ENCODE peak calls at places on chromosomes 4 and X, in seven cellular contexts. M, G, H, E, P, B and X are unnamed samples.

GRCh38 chrX:103183912-103184311 is 31.0 kb upstream of the BEX4 start:
- DNase-seq in B (no peak), M (no peak), H (no peak), E (no peak), P (no peak), G (no peak), X (no peak)

GRCh38 chr4:140249351-140249750 is 95.4 kb upstream of the MAML3 start:
- DNase-seq in B (no peak), P (no peak), E (no peak), H (peak; percentile 29), M (no peak), G (peak; percentile 73), X (no peak)

GRCh38 chr4:121477480-121477879 is 96.7 kb upstream of the QRFPR start:
- DNase-seq in H (no peak), B (no peak), M (no peak), E (no peak), P (no peak), G (no peak), X (no peak)

GRCh38 chr4:153521995-153522799 is 56.0 kb downstream of the TMEM131L start:
- DNase-seq in H (no peak), B (no peak), E (no peak), P (peak; percentile 17), G (no peak), M (no peak), X (no peak)

GRCh38 chrX:148856505-148856904 is 356.1 kb downstream of the AFF2 start:
- DNase-seq in E (no peak), M (no peak), P (no peak), H (no peak), B (no peak), G (no peak), X (no peak)

GRCh38 chrX:151870603-151871002 is 42.1 kb upstream of the MAGEA4 start:
- DNase-seq in G (peak; percentile 84), H (peak; percentile 30), B (peak; percentile 55), E (no peak), M (no peak), P (no peak), X (peak; percentile 13)

GRCh38 chr4:95984081-95984480 is 144.2 kb downstream of the PDHA2 start:
- DNase-seq in P (no peak), M (no peak), B (no peak), G (no peak), E (no peak), H (no peak), X (no peak)

GRCh38 chrX:123803331-123803983 is 56.4 kb upstream of the XIAP start:
- DNase-seq in H (peak; percentile 90), E (peak; percentile 68), P (no peak), B (no peak), M (no peak), G (peak; percentile 72), X (peak; percentile 38)

GRCh38 chrX:42694260-42694815 is 83.6 kb downstream of the PPP1R2C start:
- DNase-seq in B (no peak), M (no peak), E (no peak), G (no peak), H (no peak), P (no peak), X (no peak)

GRCh38 chr4:126627255-126627654 is 1005.5 kb upstream of the INTU start:
- DNase-seq in G (peak; percentile 45), B (no peak), P (no peak), M (no peak), H (peak; percentile 20), E (no peak), X (no peak)

GRCh38 chr4:13558881-13559280 is 14.6 kb upstream of the NKX3-2 start:
- DNase-seq in H (peak; percentile 21), E (no peak), M (no peak), P (no peak), B (no peak), G (no peak), X (no peak)

GRCh38 chr4:109302366-109303140 is at the start of gene COL25A1:
- DNase-seq in H (no peak), P (peak; percentile 31), M (peak; percentile 47), G (peak; percentile 49), B (no peak), E (no peak), X (no peak)

GRCh38 chr4:26204249-26204825 is 116.5 kb upstream of the RBPJ start:
- DNase-seq in E (no peak), G (no peak), B (no peak), M (no peak), P (no peak), H (no peak), X (no peak)

GRCh38 chr4:68463796-68464195 is 16.5 kb downstream of the TMPRSS11E start:
- DNase-seq in G (no peak), B (peak; percentile 6), E (no peak), H (peak; percentile 98), M (no peak), P (no peak), X (no peak)

GRCh38 chr4:55444822-55445221 is 49.1 kb downstream of the TMEM165 start:
- DNase-seq in G (peak; percentile 50), M (no peak), B (no peak), H (peak; percentile 67), E (no peak), P (no peak), X (no peak)

GRCh38 chr4:83013931-83014330 is 3.3 kb upstream of the LIN54 start:
- DNase-seq in P (no peak), G (no peak), H (no peak), E (no peak), B (no peak), M (no peak), X (no peak)

GRCh38 chr4:154506253-154506652 is 14.7 kb upstream of the DCHS2 start:
- DNase-seq in M (no peak), G (peak; percentile 50), B (no peak), P (no peak), H (peak; percentile 45), E (no peak), X (no peak)

GRCh38 chrX:42732506-42732905 is 45.5 kb downstream of the PPP1R2C start:
- DNase-seq in G (no peak), B (no peak), M (no peak), H (no peak), P (no peak), E (no peak), X (no peak)

GRCh38 chr4:134147941-134148340 is 53.6 kb downstream of the PABPC4L start:
- DNase-seq in G (no peak), M (no peak), E (no peak), H (no peak), B (no peak), P (no peak), X (no peak)

GRCh38 chr4:53706422-53707032 is 115.2 kb upstream of the LNX1 start:
- DNase-seq in G (peak; percentile 70), E (no peak), P (peak; percentile 32), H (peak; percentile 87), B (no peak), M (no peak), X (no peak)

GRCh38 chr4:165088366-165088765 is 24.3 kb downstream of the TMEM192 start:
- DNase-seq in M (no peak), E (no peak), P (no peak), H (no peak), B (no peak), G (no peak), X (no peak)

GRCh38 chr4:7398104-7398423 is 36.7 kb downstream of the PSAPL1 start:
- DNase-seq in B (peak; percentile 15), M (no peak), P (no peak), E (no peak), H (peak; percentile 61), G (peak; percentile 30), X (no peak)
- H3K4me3 ChIP-seq in B (no peak overlapping the region), M (no peak overlapping the region), P (no peak overlapping the region), E (no peak overlapping the region), H (no peak overlapping the region), G (no peak overlapping the region), X (no peak overlapping the region)

GRCh38 chr4:1258457-1258856 is 9.5 kb upstream of the CTBP1 start:
- DNase-seq in B (no peak), P (no peak), H (no peak), M (no peak), E (no peak), G (no peak), X (no peak)
- TF ChIP-seq CTCF in B (no peak), P (no peak), H (no peak), M (no peak), E (no peak), G (no peak), X (no peak)

DNA sequence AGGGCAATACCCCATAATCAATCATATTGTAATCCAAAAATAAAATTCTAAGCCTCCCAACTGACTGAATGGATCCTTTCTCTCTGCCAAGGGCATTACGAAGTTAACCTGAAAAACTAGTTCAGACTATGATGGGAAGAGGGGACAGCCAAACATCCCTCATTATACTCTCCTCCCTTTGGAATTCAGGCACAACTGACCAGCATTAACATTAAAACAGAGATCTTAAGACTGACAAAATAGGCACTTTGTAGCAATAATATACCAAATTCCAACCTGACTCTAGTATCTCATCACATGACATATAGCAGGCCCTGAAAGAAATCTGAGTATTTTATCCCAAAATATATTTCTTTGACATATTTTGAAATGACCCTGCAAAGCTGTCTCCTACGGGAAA is 55.0 kb upstream of the SPP1 start:
- DNase-seq in B (no peak), H (no peak), G (no peak), M (no peak), P (no peak), E (no peak), X (no peak)
- H3K4me3 ChIP-seq in B (no peak overlapping the region), H (no peak overlapping the region), G (no peak overlapping the region), M (no peak overlapping the region), P (no peak overlapping the region), E (no peak overlapping the region), X (no peak overlapping the region)

GRCh38 chr4:107757860-107758476 is 37.9 kb upstream of the PAPSS1 start:
- DNase-seq in M (no peak), H (peak; percentile 61), G (peak; percentile 56), E (no peak), B (peak; percentile 6), P (no peak), X (no peak)
- TF ChIP-seq CTCF in M (peak; percentile 22), H (peak; percentile 64), G (peak; percentile 22), E (peak; percentile 52), B (peak; percentile 50), P (peak; percentile 48), X (peak; percentile 33)

DNA sequence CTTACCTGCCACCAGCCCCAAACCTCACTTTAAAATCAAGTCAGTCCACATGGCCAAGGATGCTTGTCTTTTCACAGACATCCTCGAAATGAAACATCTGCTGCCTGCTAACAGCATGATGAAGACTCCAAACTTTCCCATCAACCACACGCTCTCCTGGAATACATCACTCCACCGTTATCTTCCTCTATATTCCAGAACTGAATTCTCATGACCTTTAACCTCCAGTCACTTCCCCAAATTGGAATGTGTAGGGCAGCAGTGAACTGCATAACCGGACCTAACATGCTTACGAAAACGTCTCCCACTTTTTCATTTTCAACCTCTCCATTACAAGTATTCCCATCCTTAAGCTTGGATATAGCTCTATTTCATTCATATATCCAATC is 30.7 kb upstream of the ZNF41 start:
- DNase-seq in M (no peak), H (no peak), G (no peak), P (no peak), B (no peak), E (no peak), X (no peak)
- H3K4me3 ChIP-seq in M (peak overlapping the region; percentile 38), H (peak overlapping the region; percentile 46), G (peak overlapping the region; percentile 31), P (peak overlapping the region; percentile 11), B (peak overlapping the region; percentile 48), E (peak overlapping the region; percentile 30), X (peak overlapping the region; percentile 44)

DNA sequence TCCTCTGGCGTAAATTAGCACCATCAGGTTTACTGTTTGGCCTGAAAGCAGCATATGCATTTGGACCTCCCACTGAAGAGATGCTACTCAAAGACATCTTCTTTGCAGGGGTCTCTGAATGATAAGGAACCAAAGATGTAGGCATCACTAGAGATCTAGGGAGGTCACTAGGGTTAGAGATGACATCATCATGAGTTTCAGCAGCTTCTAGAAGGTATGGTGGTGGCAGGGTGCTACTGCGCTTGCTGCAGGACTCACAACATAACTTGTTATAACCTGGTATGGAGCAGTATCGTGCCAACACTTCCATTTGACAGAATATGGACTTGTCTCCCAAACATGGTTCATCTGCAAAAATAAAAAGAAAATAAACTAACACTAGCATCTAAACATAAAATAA is 251.6 kb downstream of the NPFFR2 start:
- DNase-seq in M (no peak), E (no peak), P (no peak), B (no peak), G (no peak), H (peak; percentile 19), X (no peak)
- TF ChIP-seq CTCF in M (no peak), E (no peak), P (no peak), B (peak; percentile 6), G (no peak), H (peak; percentile 28), X (no peak)